ENCODE peak calls at places on chromosomes 4 and X, in nine cellular contexts. W is OCI-LY7, C is fibroblast of lung, O is tibial nerve, Q is pancreas, U is bronchial epithelial cell, A is astrocyte, M is AG09309, J is heart left ventricle. G is an unnamed sample.

GRCh38 chr4:8614365-8615193 is 22.0 kb downstream of the CPZ start:
- DNase-seq in W (no peak), C (no peak), O (no peak), Q (peak; percentile 34), U (no peak), A (no peak), M (no peak), J (no peak), G (no peak)

GRCh38 chrX:131792356-131792749 is 230.7 kb upstream of the STK26 start:
- DNase-seq in W (no peak), C (no peak), O (no peak), Q (peak; percentile 77), U (no peak), A (peak; percentile 75), M (peak; percentile 88), J (peak; percentile 19), G (no peak)

GRCh38 chrX:32421266-32421665 is 790.1 kb downstream of the DMD start:
- DNase-seq in W (no peak), C (peak; percentile 28), O (no peak), Q (no peak), U (peak; percentile 0), A (no peak), M (no peak), J (no peak), G (no peak)

GRCh38 chr4:156948133-156948532 is 23.5 kb downstream of the PDGFC start:
- DNase-seq in W (no peak), C (no peak), O (no peak), Q (no peak), U (no peak), A (peak; percentile 61), M (no peak), J (no peak), G (no peak)

GRCh38 chrX:56978172-56978571 is 17.2 kb downstream of the SPIN3 start:
- DNase-seq in W (peak; percentile 52), C (peak; percentile 37), O (no peak), Q (no peak), U (peak; percentile 51), A (peak; percentile 9), M (no peak), J (peak; percentile 18), G (no peak)

GRCh38 chr4:168831919-168832745 is 177.9 kb downstream of the CBR4 start:
- DNase-seq in W (peak; percentile 68), C (peak; percentile 87), O (peak; percentile 77), Q (peak; percentile 91), U (peak; percentile 52), A (peak; percentile 61), M (no peak), J (peak; percentile 84), G (no peak)

GRCh38 chr4:113141901-113142346 is 92.5 kb downstream of the ANK2 start:
- DNase-seq in W (no peak), C (peak; percentile 80), O (no peak), Q (no peak), U (peak; percentile 33), A (peak; percentile 91), M (peak; percentile 18), J (no peak), G (no peak)

GRCh38 chrX:1393871-1394615 is 2.1 kb upstream of the SLC25A6 start:
- DNase-seq in W (no peak), C (no peak), O (no peak), Q (peak; percentile 9), U (no peak), A (no peak), M (no peak), J (no peak), G (no peak)

GRCh38 chrX:106177106-106177981 is 9.2 kb downstream of the PWWP3B start:
- DNase-seq in W (no peak), C (peak; percentile 14), O (peak; percentile 13), Q (peak; percentile 69), U (peak; percentile 17), A (peak; percentile 20), M (no peak), J (peak; percentile 67), G (no peak)

GRCh38 chrX:42384956-42385355 is 393.0 kb downstream of the PPP1R2C start:
- DNase-seq in W (no peak), C (no peak), O (no peak), Q (no peak), U (peak; percentile 51), A (no peak), M (no peak), J (no peak), G (no peak)

GRCh38 chr4:36290641-36291040 is 9.2 kb downstream of the DTHD1 start:
- DNase-seq in W (no peak), C (no peak), O (no peak), Q (no peak), U (no peak), A (no peak), M (no peak), J (no peak), G (no peak)

GRCh38 chrX:111254896-111255693 is 15.2 kb downstream of the CAPN6 start:
- DNase-seq in W (no peak), C (no peak), O (no peak), Q (no peak), U (peak; percentile 6), A (peak; percentile 5), M (no peak), J (no peak), G (no peak)

DNA sequence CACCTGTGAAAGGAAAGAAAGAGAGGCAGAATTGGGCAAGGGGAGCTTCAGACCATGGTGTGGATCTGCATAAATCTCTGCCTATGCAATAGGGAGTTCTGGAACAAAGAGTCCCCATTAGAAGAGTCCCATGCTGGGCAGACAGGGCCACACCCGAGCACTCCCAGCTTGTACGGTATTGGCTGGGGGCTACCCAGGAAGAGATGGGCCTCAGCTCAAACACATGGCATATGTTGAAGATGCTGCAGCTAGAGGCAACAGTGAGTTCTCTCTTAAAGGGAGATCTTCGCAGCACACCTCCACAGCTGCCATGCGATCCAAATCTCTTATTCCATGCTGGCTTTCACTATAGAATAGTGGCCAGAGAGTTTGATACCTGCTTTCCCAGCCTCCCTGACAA is 24.7 kb downstream of the CCNG2 start:
- DNase-seq in W (no peak), C (no peak), O (no peak), Q (no peak), U (no peak), A (no peak), M (no peak), J (no peak), G (no peak)
- TF ChIP-seq CTCF in W (no peak), C (no peak), O (no peak), Q (no peak), U (no peak), A (no peak), M (no peak), J (no peak), G (no peak)

GRCh38 chr4:96787766-96788165 is 947.9 kb downstream of the PDHA2 start:
- DNase-seq in W (no peak), C (no peak), O (no peak), Q (no peak), U (no peak), A (no peak), M (no peak), J (no peak), G (no peak)

GRCh38 chr4:96786306-96786705 is 946.4 kb downstream of the PDHA2 start:
- DNase-seq in W (no peak), C (no peak), O (no peak), Q (no peak), U (no peak), A (no peak), M (no peak), J (no peak), G (no peak)

GRCh38 chr4:96784336-96784735 is 944.4 kb downstream of the PDHA2 start:
- DNase-seq in W (no peak), C (no peak), O (no peak), Q (no peak), U (no peak), A (no peak), M (no peak), J (no peak), G (no peak)
- TF ChIP-seq CTCF in W (no peak), C (no peak), O (no peak), Q (no peak), U (no peak), A (no peak), M (no peak), J (no peak), G (no peak)

DNA sequence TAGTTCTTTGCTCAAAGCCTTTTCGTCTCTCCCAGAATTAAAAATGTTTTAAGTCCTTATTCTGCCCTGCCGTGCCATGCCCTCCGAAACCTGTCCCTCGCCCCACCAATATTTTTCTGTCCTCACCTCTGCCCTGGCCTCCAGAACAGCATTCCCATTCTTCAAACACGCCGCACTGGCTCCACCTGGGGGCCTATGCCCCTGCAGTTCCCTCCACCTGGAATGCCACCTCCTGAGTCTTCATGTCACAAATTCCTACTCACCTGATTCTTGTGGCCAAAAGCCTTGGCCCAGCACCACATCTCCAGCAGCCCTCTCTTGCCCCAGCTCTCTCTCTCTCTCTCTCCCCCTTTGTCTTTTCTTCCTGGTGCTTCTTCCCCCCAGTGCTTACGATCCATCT is 91.6 kb downstream of the APBB2 start:
- DNase-seq in W (no peak), C (no peak), O (no peak), Q (no peak), U (no peak), A (no peak), M (no peak), J (no peak), G (no peak)
- TF ChIP-seq CTCF in W (no peak), C (no peak), O (no peak), Q (no peak), U (no peak), A (no peak), M (no peak), J (no peak), G (no peak)

GRCh38 chrX:120332394-120332793 is 21.1 kb upstream of the TMEM255A start:
- DNase-seq in W (no peak), C (no peak), O (no peak), Q (no peak), U (no peak), A (no peak), M (no peak), J (no peak), G (no peak)
- TF ChIP-seq CTCF in W (no peak), C (no peak), O (no peak), Q (no peak), U (no peak), A (no peak), M (no peak), J (no peak), G (no peak)

G was measured in AG04450.